ENCODE peak calls at places on chromosomes 1 and 21, in nine cellular contexts. One of them, this sample, is unnamed.
A peak's percentile ranks its signal among the peaks of the same experiment; 100 is the strongest.

GRCh38 chr1:167676205-167676915 is 45.4 kb upstream of the MPZL1 start:
- DNase-seq in GM12892: no peak
- DNase-seq in esophagus muscularis mucosa: no peak
- DNase-seq in stimulated activated CD4-positive, alpha-beta T cell treated with anti-CD3 and anti-CD28 coated beads, TNF-alpha, amount 100 ng/mL, for 4 hours: no peak
- DNase-seq in stomach: no peak
- DNase-seq in colonic mucosa: peak; percentile 39
- DNase-seq in HFF-Myc: no peak
- DNase-seq in mesothelial cell of epicardium: no peak
- DNase-seq in NCI-H524: no peak
- DNase-seq in this sample: peak; percentile 70

GRCh38 chr1:74005533-74005932 is 192.4 kb downstream of the LRRIQ3 start:
- DNase-seq in stomach: no peak
- DNase-seq in GM12892: no peak
- DNase-seq in stimulated activated CD4-positive, alpha-beta T cell treated with anti-CD3 and anti-CD28 coated beads, TNF-alpha, amount 100 ng/mL, for 4 hours: no peak
- DNase-seq in NCI-H524: no peak
- DNase-seq in esophagus muscularis mucosa: no peak
- DNase-seq in HFF-Myc: no peak
- DNase-seq in mesothelial cell of epicardium: no peak
- DNase-seq in colonic mucosa: no peak
- DNase-seq in this sample: no peak

GRCh38 chr1:205279986-205280385 is 41.6 kb downstream of the NUAK2 start:
- DNase-seq in stimulated activated CD4-positive, alpha-beta T cell treated with anti-CD3 and anti-CD28 coated beads, TNF-alpha, amount 100 ng/mL, for 4 hours: no peak
- DNase-seq in GM12892: peak; percentile 46
- DNase-seq in esophagus muscularis mucosa: no peak
- DNase-seq in HFF-Myc: no peak
- DNase-seq in mesothelial cell of epicardium: no peak
- DNase-seq in NCI-H524: no peak
- DNase-seq in stomach: no peak
- DNase-seq in colonic mucosa: no peak
- DNase-seq in this sample: no peak

GRCh38 chr1:6181347-6181770 is 1.2 kb upstream of the CHD5 start:
- DNase-seq in mesothelial cell of epicardium: no peak
- DNase-seq in GM12892: no peak
- DNase-seq in stomach: no peak
- DNase-seq in HFF-Myc: no peak
- DNase-seq in NCI-H524: no peak
- DNase-seq in stimulated activated CD4-positive, alpha-beta T cell treated with anti-CD3 and anti-CD28 coated beads, TNF-alpha, amount 100 ng/mL, for 4 hours: no peak
- DNase-seq in colonic mucosa: no peak
- DNase-seq in esophagus muscularis mucosa: no peak
- DNase-seq in this sample: no peak

GRCh38 chr1:170310931-170311330 is 165.2 kb downstream of the NTMT2 start:
- DNase-seq in HFF-Myc: no peak
- DNase-seq in esophagus muscularis mucosa: no peak
- DNase-seq in stomach: no peak
- DNase-seq in GM12892: no peak
- DNase-seq in stimulated activated CD4-positive, alpha-beta T cell treated with anti-CD3 and anti-CD28 coated beads, TNF-alpha, amount 100 ng/mL, for 4 hours: no peak
- DNase-seq in mesothelial cell of epicardium: no peak
- DNase-seq in NCI-H524: no peak
- DNase-seq in colonic mucosa: no peak
- DNase-seq in this sample: no peak

GRCh38 chr1:86714159-86714558 is 9.8 kb downstream of the SH3GLB1 start:
- DNase-seq in colonic mucosa: no peak
- DNase-seq in GM12892: no peak
- DNase-seq in HFF-Myc: no peak
- DNase-seq in stomach: no peak
- DNase-seq in NCI-H524: no peak
- DNase-seq in stimulated activated CD4-positive, alpha-beta T cell treated with anti-CD3 and anti-CD28 coated beads, TNF-alpha, amount 100 ng/mL, for 4 hours: no peak
- DNase-seq in esophagus muscularis mucosa: no peak
- DNase-seq in mesothelial cell of epicardium: no peak
- DNase-seq in this sample: no peak

GRCh38 chr1:92901699-92902405 is 59.4 kb downstream of the DIPK1A start:
- DNase-seq in HFF-Myc: no peak
- DNase-seq in stomach: no peak
- DNase-seq in esophagus muscularis mucosa: no peak
- DNase-seq in NCI-H524: peak; percentile 93
- DNase-seq in mesothelial cell of epicardium: no peak
- DNase-seq in stimulated activated CD4-positive, alpha-beta T cell treated with anti-CD3 and anti-CD28 coated beads, TNF-alpha, amount 100 ng/mL, for 4 hours: no peak
- DNase-seq in colonic mucosa: no peak
- DNase-seq in GM12892: no peak
- DNase-seq in this sample: no peak

GRCh38 chr1:9410737-9411297 is 118.1 kb downstream of the SPSB1 start:
- DNase-seq in esophagus muscularis mucosa: no peak
- DNase-seq in colonic mucosa: no peak
- DNase-seq in stimulated activated CD4-positive, alpha-beta T cell treated with anti-CD3 and anti-CD28 coated beads, TNF-alpha, amount 100 ng/mL, for 4 hours: no peak
- DNase-seq in HFF-Myc: no peak
- DNase-seq in NCI-H524: peak; percentile 14
- DNase-seq in GM12892: no peak
- DNase-seq in stomach: no peak
- DNase-seq in mesothelial cell of epicardium: no peak
- DNase-seq in this sample: peak; percentile 96

GRCh38 chr1:170307426-170307825 is 161.7 kb downstream of the NTMT2 start:
- DNase-seq in HFF-Myc: no peak
- DNase-seq in NCI-H524: no peak
- DNase-seq in esophagus muscularis mucosa: no peak
- DNase-seq in GM12892: no peak
- DNase-seq in colonic mucosa: no peak
- DNase-seq in stomach: no peak
- DNase-seq in stimulated activated CD4-positive, alpha-beta T cell treated with anti-CD3 and anti-CD28 coated beads, TNF-alpha, amount 100 ng/mL, for 4 hours: no peak
- DNase-seq in mesothelial cell of epicardium: no peak
- DNase-seq in this sample: no peak

GRCh38 chr1:186183219-186183618 is 191.8 kb downstream of the TPR start:
- DNase-seq in GM12892: no peak
- DNase-seq in stimulated activated CD4-positive, alpha-beta T cell treated with anti-CD3 and anti-CD28 coated beads, TNF-alpha, amount 100 ng/mL, for 4 hours: no peak
- DNase-seq in colonic mucosa: no peak
- DNase-seq in mesothelial cell of epicardium: no peak
- DNase-seq in stomach: no peak
- DNase-seq in HFF-Myc: no peak
- DNase-seq in NCI-H524: no peak
- DNase-seq in esophagus muscularis mucosa: no peak
- DNase-seq in this sample: no peak

GRCh38 chr1:194252189-194252588 is 1065.8 kb upstream of the B3GALT2 start:
- DNase-seq in stimulated activated CD4-positive, alpha-beta T cell treated with anti-CD3 and anti-CD28 coated beads, TNF-alpha, amount 100 ng/mL, for 4 hours: no peak
- DNase-seq in colonic mucosa: no peak
- DNase-seq in mesothelial cell of epicardium: no peak
- DNase-seq in GM12892: no peak
- DNase-seq in HFF-Myc: peak; percentile 9
- DNase-seq in stomach: no peak
- DNase-seq in NCI-H524: no peak
- DNase-seq in esophagus muscularis mucosa: no peak
- DNase-seq in this sample: no peak

GRCh38 chr1:77514871-77515776 is 167.3 kb downstream of the ZZZ3 start:
- DNase-seq in stimulated activated CD4-positive, alpha-beta T cell treated with anti-CD3 and anti-CD28 coated beads, TNF-alpha, amount 100 ng/mL, for 4 hours: no peak
- DNase-seq in stomach: no peak
- DNase-seq in HFF-Myc: peak; percentile 77
- DNase-seq in esophagus muscularis mucosa: no peak
- DNase-seq in NCI-H524: no peak
- DNase-seq in GM12892: no peak
- DNase-seq in mesothelial cell of epicardium: no peak
- DNase-seq in colonic mucosa: no peak
- DNase-seq in this sample: no peak

GRCh38 chr1:5651964-5652751 is 340.1 kb downstream of the NPHP4 start:
- DNase-seq in GM12892: no peak
- DNase-seq in NCI-H524: no peak
- DNase-seq in esophagus muscularis mucosa: no peak
- DNase-seq in colonic mucosa: no peak
- DNase-seq in stimulated activated CD4-positive, alpha-beta T cell treated with anti-CD3 and anti-CD28 coated beads, TNF-alpha, amount 100 ng/mL, for 4 hours: no peak
- DNase-seq in stomach: no peak
- DNase-seq in HFF-Myc: no peak
- DNase-seq in mesothelial cell of epicardium: no peak
- DNase-seq in this sample: no peak

GRCh38 chr1:77039739-77040138 is 172.5 kb downstream of the ST6GALNAC5 start:
- DNase-seq in mesothelial cell of epicardium: no peak
- DNase-seq in stimulated activated CD4-positive, alpha-beta T cell treated with anti-CD3 and anti-CD28 coated beads, TNF-alpha, amount 100 ng/mL, for 4 hours: no peak
- DNase-seq in HFF-Myc: peak; percentile 32
- DNase-seq in stomach: no peak
- DNase-seq in NCI-H524: no peak
- DNase-seq in GM12892: no peak
- DNase-seq in esophagus muscularis mucosa: no peak
- DNase-seq in colonic mucosa: no peak
- DNase-seq in this sample: no peak

GRCh38 chr1:206557636-206558473 is 50.5 kb downstream of the RASSF5 start:
- DNase-seq in mesothelial cell of epicardium: no peak
- DNase-seq in HFF-Myc: no peak
- DNase-seq in esophagus muscularis mucosa: no peak
- DNase-seq in NCI-H524: no peak
- DNase-seq in stomach: peak; percentile 48
- DNase-seq in colonic mucosa: no peak
- DNase-seq in GM12892: no peak
- DNase-seq in stimulated activated CD4-positive, alpha-beta T cell treated with anti-CD3 and anti-CD28 coated beads, TNF-alpha, amount 100 ng/mL, for 4 hours: no peak
- DNase-seq in this sample: no peak

GRCh38 chr1:14345925-14346550 is 252.4 kb upstream of the KAZN start:
- DNase-seq in mesothelial cell of epicardium: no peak
- DNase-seq in NCI-H524: no peak
- DNase-seq in esophagus muscularis mucosa: no peak
- DNase-seq in stomach: no peak
- DNase-seq in HFF-Myc: no peak
- DNase-seq in GM12892: no peak
- DNase-seq in stimulated activated CD4-positive, alpha-beta T cell treated with anti-CD3 and anti-CD28 coated beads, TNF-alpha, amount 100 ng/mL, for 4 hours: no peak
- DNase-seq in colonic mucosa: no peak
- DNase-seq in this sample: no peak

GRCh38 chr1:57576750-57577149 is 152.9 kb upstream of the DAB1 start:
- DNase-seq in mesothelial cell of epicardium: no peak
- DNase-seq in colonic mucosa: no peak
- DNase-seq in GM12892: no peak
- DNase-seq in HFF-Myc: no peak
- DNase-seq in stomach: peak; percentile 82
- DNase-seq in NCI-H524: no peak
- DNase-seq in stimulated activated CD4-positive, alpha-beta T cell treated with anti-CD3 and anti-CD28 coated beads, TNF-alpha, amount 100 ng/mL, for 4 hours: no peak
- DNase-seq in esophagus muscularis mucosa: no peak
- DNase-seq in this sample: no peak

GRCh38 chr1:26717066-26717465 is 21.3 kb downstream of the ARID1A start:
- DNase-seq in esophagus muscularis mucosa: no peak
- DNase-seq in stomach: no peak
- DNase-seq in colonic mucosa: no peak
- DNase-seq in mesothelial cell of epicardium: no peak
- DNase-seq in GM12892: no peak
- DNase-seq in stimulated activated CD4-positive, alpha-beta T cell treated with anti-CD3 and anti-CD28 coated beads, TNF-alpha, amount 100 ng/mL, for 4 hours: no peak
- DNase-seq in NCI-H524: no peak
- DNase-seq in HFF-Myc: no peak
- DNase-seq in this sample: no peak

GRCh38 chr21:44423312-44423821 is 31.9 kb upstream of the LRRC3 start:
- DNase-seq in GM12892: no peak
- DNase-seq in mesothelial cell of epicardium: no peak
- DNase-seq in esophagus muscularis mucosa: no peak
- DNase-seq in colonic mucosa: no peak
- DNase-seq in NCI-H524: no peak
- DNase-seq in stomach: no peak
- DNase-seq in HFF-Myc: no peak
- DNase-seq in stimulated activated CD4-positive, alpha-beta T cell treated with anti-CD3 and anti-CD28 coated beads, TNF-alpha, amount 100 ng/mL, for 4 hours: no peak
- DNase-seq in this sample: no peak

GRCh38 chr1:246669659-246670058 is 54.5 kb upstream of the SCCPDH start:
- DNase-seq in NCI-H524: no peak
- DNase-seq in stimulated activated CD4-positive, alpha-beta T cell treated with anti-CD3 and anti-CD28 coated beads, TNF-alpha, amount 100 ng/mL, for 4 hours: no peak
- DNase-seq in colonic mucosa: no peak
- DNase-seq in mesothelial cell of epicardium: no peak
- DNase-seq in GM12892: no peak
- DNase-seq in HFF-Myc: no peak
- DNase-seq in esophagus muscularis mucosa: no peak
- DNase-seq in stomach: no peak
- DNase-seq in this sample: no peak

GRCh38 chr1:219660666-219661463 is 48.0 kb upstream of the ZC3H11B start:
- DNase-seq in colonic mucosa: peak; percentile 82
- DNase-seq in NCI-H524: peak; percentile 27
- DNase-seq in HFF-Myc: peak; percentile 55
- DNase-seq in mesothelial cell of epicardium: peak; percentile 68
- DNase-seq in stimulated activated CD4-positive, alpha-beta T cell treated with anti-CD3 and anti-CD28 coated beads, TNF-alpha, amount 100 ng/mL, for 4 hours: no peak
- DNase-seq in stomach: peak; percentile 74
- DNase-seq in esophagus muscularis mucosa: peak; percentile 96
- DNase-seq in GM12892: peak; percentile 14
- DNase-seq in this sample: peak; percentile 58

GRCh38 chr1:11196945-11197344 is 7.8 kb downstream of the ANGPTL7 start:
- DNase-seq in HFF-Myc: no peak
- DNase-seq in GM12892: no peak
- DNase-seq in colonic mucosa: no peak
- DNase-seq in esophagus muscularis mucosa: no peak
- DNase-seq in mesothelial cell of epicardium: no peak
- DNase-seq in stimulated activated CD4-positive, alpha-beta T cell treated with anti-CD3 and anti-CD28 coated beads, TNF-alpha, amount 100 ng/mL, for 4 hours: no peak
- DNase-seq in stomach: no peak
- DNase-seq in NCI-H524: no peak
- DNase-seq in this sample: no peak

GRCh38 chr1:3409737-3410434 is 44.6 kb upstream of the ARHGEF16 start:
- DNase-seq in stomach: peak; percentile 70
- DNase-seq in esophagus muscularis mucosa: no peak
- DNase-seq in mesothelial cell of epicardium: no peak
- DNase-seq in colonic mucosa: peak; percentile 39
- DNase-seq in NCI-H524: peak; percentile 47
- DNase-seq in GM12892: no peak
- DNase-seq in stimulated activated CD4-positive, alpha-beta T cell treated with anti-CD3 and anti-CD28 coated beads, TNF-alpha, amount 100 ng/mL, for 4 hours: no peak
- DNase-seq in HFF-Myc: no peak
- DNase-seq in this sample: no peak

GRCh38 chr21:34962586-34963222 is 86.4 kb downstream of the RUNX1 start:
- DNase-seq in GM12892: no peak
- DNase-seq in NCI-H524: no peak
- DNase-seq in esophagus muscularis mucosa: no peak
- DNase-seq in colonic mucosa: no peak
- DNase-seq in stimulated activated CD4-positive, alpha-beta T cell treated with anti-CD3 and anti-CD28 coated beads, TNF-alpha, amount 100 ng/mL, for 4 hours: no peak
- DNase-seq in stomach: no peak
- DNase-seq in mesothelial cell of epicardium: no peak
- DNase-seq in HFF-Myc: no peak
- DNase-seq in this sample: no peak

GRCh38 chr1:10651377-10651776 is 145.1 kb downstream of the CASZ1 start:
- DNase-seq in GM12892: no peak
- DNase-seq in stomach: no peak
- DNase-seq in colonic mucosa: no peak
- DNase-seq in esophagus muscularis mucosa: no peak
- DNase-seq in mesothelial cell of epicardium: no peak
- DNase-seq in HFF-Myc: no peak
- DNase-seq in stimulated activated CD4-positive, alpha-beta T cell treated with anti-CD3 and anti-CD28 coated beads, TNF-alpha, amount 100 ng/mL, for 4 hours: no peak
- DNase-seq in NCI-H524: no peak
- DNase-seq in this sample: no peak

GRCh38 chr1:60978421-60979357 is 103.7 kb upstream of the NFIA start:
- DNase-seq in GM12892: peak; percentile 13
- DNase-seq in HFF-Myc: no peak
- DNase-seq in NCI-H524: peak; percentile 23
- DNase-seq in mesothelial cell of epicardium: no peak
- DNase-seq in stimulated activated CD4-positive, alpha-beta T cell treated with anti-CD3 and anti-CD28 coated beads, TNF-alpha, amount 100 ng/mL, for 4 hours: no peak
- DNase-seq in stomach: peak; percentile 43
- DNase-seq in colonic mucosa: peak; percentile 30
- DNase-seq in esophagus muscularis mucosa: no peak
- DNase-seq in this sample: no peak

GRCh38 chr1:203128691-203129500 is 1.4 kb downstream of the ADORA1 start:
- DNase-seq in stomach: peak; percentile 16
- DNase-seq in GM12892: peak; percentile 7
- DNase-seq in colonic mucosa: peak; percentile 13
- DNase-seq in NCI-H524: no peak
- DNase-seq in stimulated activated CD4-positive, alpha-beta T cell treated with anti-CD3 and anti-CD28 coated beads, TNF-alpha, amount 100 ng/mL, for 4 hours: no peak
- DNase-seq in HFF-Myc: no peak
- DNase-seq in mesothelial cell of epicardium: no peak
- DNase-seq in esophagus muscularis mucosa: no peak
- DNase-seq in this sample: no peak

GRCh38 chr1:147292635-147293251 is 50.3 kb downstream of the CHD1L start:
- DNase-seq in NCI-H524: no peak
- DNase-seq in GM12892: no peak
- DNase-seq in colonic mucosa: no peak
- DNase-seq in stimulated activated CD4-positive, alpha-beta T cell treated with anti-CD3 and anti-CD28 coated beads, TNF-alpha, amount 100 ng/mL, for 4 hours: no peak
- DNase-seq in esophagus muscularis mucosa: no peak
- DNase-seq in mesothelial cell of epicardium: no peak
- DNase-seq in HFF-Myc: peak; percentile 44
- DNase-seq in stomach: no peak
- DNase-seq in this sample: no peak

GRCh38 chr1:13583592-13583963 is at the start of gene PDPN:
- DNase-seq in GM12892: no peak
- DNase-seq in HFF-Myc: no peak
- DNase-seq in NCI-H524: peak; percentile 34
- DNase-seq in esophagus muscularis mucosa: no peak
- DNase-seq in stomach: no peak
- DNase-seq in mesothelial cell of epicardium: peak; percentile 61
- DNase-seq in colonic mucosa: peak; percentile 27
- DNase-seq in stimulated activated CD4-positive, alpha-beta T cell treated with anti-CD3 and anti-CD28 coated beads, TNF-alpha, amount 100 ng/mL, for 4 hours: no peak
- DNase-seq in this sample: no peak